ENCODE peak calls at places on chromosomes 6 and 20, in eight cellular contexts. Z, Q, M, I, A, F, T and U are unnamed samples.
A peak's percentile ranks its signal among the peaks of the same experiment; 100 is the strongest.

GRCh38 chr6:109979033-109979921 is 1.2 kb downstream of the GPR6 start:
- DNase-seq in Z (no peak), Q (no peak), M (no peak), I (no peak), A (no peak), F (no peak), T (no peak), U (no peak)

GRCh38 chr6:33411632-33412005 is 805 bp downstream of the PHF1 start:
- DNase-seq in Z (no peak), Q (no peak), M (no peak), I (no peak), A (no peak), F (no peak), T (no peak), U (no peak)

GRCh38 chr20:44717986-44718385 is 2.8 kb downstream of the CCN5 start:
- DNase-seq in Z (no peak), Q (no peak), M (no peak), I (no peak), A (no peak), F (no peak), T (no peak), U (no peak)

GRCh38 chr6:113442040-113442439 is 415.1 kb upstream of the MARCKS start:
- DNase-seq in Z (no peak), Q (no peak), M (no peak), I (no peak), A (no peak), F (no peak), T (no peak), U (no peak)

GRCh38 chr6:9002833-9003232 is 567.5 kb upstream of the SLC35B3 start:
- DNase-seq in Z (no peak), Q (no peak), M (no peak), I (no peak), A (no peak), F (no peak), T (no peak), U (no peak)

GRCh38 chr20:45020236-45020886 is 54.0 kb downstream of the STK4 start:
- DNase-seq in Z (no peak), Q (peak; percentile 50), M (no peak), I (no peak), A (no peak), F (no peak), T (no peak), U (peak; percentile 66)

GRCh38 chr6:162615016-162615717 is 112.4 kb downstream of the PRKN start:
- DNase-seq in Z (peak; percentile 57), Q (no peak), M (no peak), I (no peak), A (no peak), F (no peak), T (no peak), U (peak; percentile 3)

GRCh38 chr20:40763646-40764295 is 74.7 kb upstream of the MAFB start:
- DNase-seq in Z (peak; percentile 45), Q (no peak), M (no peak), I (peak; percentile 38), A (no peak), F (no peak), T (no peak), U (peak; percentile 52)

GRCh38 chr20:3121271-3121911 is 36.9 kb upstream of the AVP start:
- DNase-seq in Z (no peak), Q (no peak), M (no peak), I (peak; percentile 71), A (no peak), F (no peak), T (no peak), U (no peak)

GRCh38 chr20:3119044-3119443 is 34.5 kb upstream of the AVP start:
- DNase-seq in Z (peak; percentile 18), Q (no peak), M (no peak), I (no peak), A (no peak), F (no peak), T (no peak), U (no peak)

GRCh38 chr20:3121955-3122610 is 37.6 kb upstream of the AVP start:
- DNase-seq in Z (no peak), Q (no peak), M (no peak), I (no peak), A (no peak), F (no peak), T (no peak), U (no peak)

GRCh38 chr20:3126527-3126859 is 33.2 kb downstream of the FASTKD5 start:
- DNase-seq in Z (no peak), Q (no peak), M (no peak), I (no peak), A (no peak), F (no peak), T (no peak), U (no peak)

DNA sequence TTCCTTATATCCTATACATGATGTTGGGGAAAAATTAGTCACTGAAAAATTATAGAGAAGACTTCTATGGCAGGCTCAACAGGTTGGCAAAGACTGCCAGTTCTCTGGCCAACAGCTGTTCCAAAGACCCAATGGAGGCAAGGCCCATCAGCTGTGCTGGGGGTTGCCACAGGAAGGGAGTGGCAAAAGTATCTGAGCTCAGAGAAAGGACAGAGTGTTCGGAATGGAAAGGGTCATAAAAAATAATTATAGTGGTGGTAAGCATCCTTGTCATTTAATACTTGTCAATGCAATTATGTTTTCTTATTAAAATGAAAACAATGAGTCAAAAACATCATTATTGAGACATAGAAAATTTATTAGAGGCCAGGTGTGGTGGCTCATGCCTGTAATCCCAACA is 36.1 kb downstream of the FASTKD5 start:
- DNase-seq in Z (no peak), Q (no peak), M (no peak), I (no peak), A (no peak), F (no peak), T (no peak), U (no peak)
- H3K9ac ChIP-seq in Z (no peak overlapping the region), Q (no peak overlapping the region), M (no peak overlapping the region), I (no peak overlapping the region), A (no peak overlapping the region), F (no peak overlapping the region), T (no peak overlapping the region), U (no peak overlapping the region)

GRCh38 chr6:36714511-36714910 is 16.9 kb downstream of the RAB44 start:
- DNase-seq in Z (no peak), Q (no peak), M (no peak), I (no peak), A (no peak), F (no peak), T (no peak), U (no peak)

GRCh38 chr6:36713846-36714245 is 16.2 kb downstream of the RAB44 start:
- DNase-seq in Z (no peak), Q (no peak), M (no peak), I (no peak), A (no peak), F (no peak), T (no peak), U (no peak)

GRCh38 chr6:36716476-36717093 is 19.0 kb downstream of the RAB44 start:
- DNase-seq in Z (no peak), Q (no peak), M (no peak), I (no peak), A (no peak), F (peak; percentile 71), T (no peak), U (no peak)

GRCh38 chr6:36717231-36717825 is 19.7 kb downstream of the RAB44 start:
- DNase-seq in Z (no peak), Q (no peak), M (no peak), I (no peak), A (no peak), F (no peak), T (no peak), U (no peak)

GRCh38 chr6:36715469-36715868 is 17.8 kb downstream of the RAB44 start:
- DNase-seq in Z (no peak), Q (no peak), M (no peak), I (no peak), A (no peak), F (no peak), T (no peak), U (no peak)
- H3K9ac ChIP-seq in Z (no peak overlapping the region), Q (no peak overlapping the region), M (no peak overlapping the region), I (no peak overlapping the region), A (no peak overlapping the region), F (no peak overlapping the region), T (no peak overlapping the region), U (no peak overlapping the region)

GRCh38 chr6:79943133-79943532 is 4.2 kb downstream of the ELOVL4 start:
- DNase-seq in Z (no peak), Q (no peak), M (no peak), I (no peak), A (no peak), F (no peak), T (no peak), U (no peak)

GRCh38 chr6:79949235-79949634 is 1.9 kb upstream of the ELOVL4 start:
- DNase-seq in Z (peak; percentile 85), Q (peak; percentile 73), M (peak; percentile 71), I (peak; percentile 53), A (peak; percentile 51), F (peak; percentile 64), T (peak; percentile 85), U (peak; percentile 68)

GRCh38 chr6:79946773-79947190 is 571 bp downstream of the ELOVL4 start:
- DNase-seq in Z (peak; percentile 65), Q (peak; percentile 42), M (peak; percentile 18), I (no peak), A (peak; percentile 32), F (peak; percentile 26), T (no peak), U (peak; percentile 67)

GRCh38 chr6:79946242-79946641 is 1.1 kb downstream of the ELOVL4 start:
- DNase-seq in Z (peak; percentile 49), Q (peak; percentile 44), M (peak; percentile 22), I (no peak), A (peak; percentile 39), F (no peak), T (no peak), U (peak; percentile 60)

DNA sequence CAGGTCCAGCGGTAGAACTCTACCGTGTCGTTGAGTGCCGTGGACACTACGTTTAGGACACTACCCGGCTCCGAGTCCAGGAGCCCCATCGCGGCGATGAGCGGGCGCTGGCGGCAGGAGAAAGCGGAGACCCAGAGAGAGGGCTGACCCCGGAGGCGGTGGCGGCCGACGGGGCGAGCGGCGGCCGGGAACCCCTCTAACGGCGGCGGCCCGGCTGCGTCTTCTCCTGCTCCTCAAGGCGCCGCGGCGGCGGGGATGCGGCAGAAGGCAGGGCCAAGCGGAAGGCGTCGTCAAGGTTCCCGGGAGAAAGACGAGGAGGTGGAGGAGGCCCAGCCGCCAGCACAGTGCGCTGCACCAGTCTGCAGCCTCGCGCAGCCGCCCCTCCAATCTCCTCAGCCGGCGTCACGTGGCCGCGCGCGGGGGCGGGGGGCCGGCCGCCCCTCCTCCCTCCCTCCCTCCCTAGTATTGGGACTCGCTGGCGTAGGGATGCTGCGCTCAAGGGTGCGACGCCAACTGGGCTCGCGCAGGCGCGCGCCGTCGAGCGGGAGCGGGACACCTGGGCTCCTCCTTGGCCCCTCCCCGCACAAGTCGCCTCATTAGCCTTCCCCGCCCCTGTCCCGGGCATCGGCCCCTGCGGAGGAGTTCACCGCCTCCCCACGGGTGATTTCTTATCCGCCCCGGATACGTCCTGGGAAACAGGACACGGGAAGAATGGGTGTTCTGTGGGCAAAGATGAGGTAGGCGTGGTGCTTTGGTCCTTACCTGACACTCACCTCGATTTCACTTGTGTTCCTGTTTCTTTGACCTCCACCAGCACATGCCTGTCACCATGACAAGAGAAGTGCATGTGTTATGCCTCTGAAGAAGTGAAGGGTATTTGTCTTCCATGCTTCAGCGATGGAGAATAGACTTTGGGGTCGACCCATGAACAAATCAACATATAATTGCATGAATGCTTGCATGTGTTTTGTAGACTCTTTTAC is at the start of gene ELOVL4:
- DNase-seq in Z (peak; percentile 87), Q (peak; percentile 78), M (peak; percentile 57), I (peak; percentile 62), A (peak; percentile 76), F (peak; percentile 41), T (no peak), U (peak; percentile 85)
- H3K9ac ChIP-seq in Z (peak within 1 kb of the TSS; percentile 73), Q (peak within 1 kb of the TSS; percentile 81), M (peak within 1 kb of the TSS; percentile 81), I (peak within 1 kb of the TSS; percentile 58), A (peak within 1 kb of the TSS; percentile 95), F (no peak within 1 kb of the TSS), T (no peak within 1 kb of the TSS), U (peak within 1 kb of the TSS; percentile 81)

DNA sequence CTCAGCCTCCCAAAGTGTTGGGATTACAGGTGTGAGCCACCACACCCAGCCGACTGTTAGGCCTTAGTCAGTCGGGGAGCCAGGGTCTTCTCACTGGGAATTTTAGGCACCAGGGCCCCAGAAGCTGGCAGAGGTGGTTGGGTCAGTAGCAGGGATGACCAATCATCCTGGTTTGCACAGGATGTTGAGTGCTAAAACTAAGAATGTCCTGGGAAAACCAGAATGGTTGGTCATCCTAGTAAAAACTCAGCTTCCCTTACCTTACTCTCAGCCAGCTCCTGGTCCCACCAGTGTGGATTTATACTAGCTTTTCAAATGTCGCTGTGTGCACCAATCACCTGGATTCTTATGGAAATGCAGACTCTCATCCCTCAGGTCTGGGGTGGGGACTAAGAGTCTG is 31.8 kb downstream of the KCNG1 start:
- DNase-seq in Z (peak; percentile 33), Q (no peak), M (peak; percentile 42), I (no peak), A (no peak), F (no peak), T (no peak), U (no peak)
- H3K9ac ChIP-seq in Z (no peak overlapping the region), Q (no peak overlapping the region), M (peak overlapping the region; percentile 24), I (no peak overlapping the region), A (no peak overlapping the region), F (no peak overlapping the region), T (no peak overlapping the region), U (no peak overlapping the region)